ENCODE peak calls at places on chromosomes 6 and 20, in four cellular contexts. P is choroid plexus epithelial cell, T is Caki2, Q is heart right ventricle. R is an unnamed sample.

GRCh38 chr6:11931296-11932035 is 80.6 kb upstream of the HIVEP1 start:
- DNase-seq in P (no peak), T (no peak), Q (no peak), R (no peak)

GRCh38 chr6:19723533-19723932 is 113.6 kb upstream of the ID4 start:
- DNase-seq in P (peak; percentile 67), T (no peak), Q (no peak), R (no peak)

GRCh38 chr6:63440057-63440456 is 120.3 kb upstream of the LGSN start:
- DNase-seq in P (no peak), T (no peak), Q (no peak), R (no peak)

GRCh38 chr20:1538655-1539054 is 18.9 kb downstream of the SIRPD start:
- DNase-seq in P (no peak), T (no peak), Q (no peak), R (no peak)

GRCh38 chr6:38319259-38320255 is 320.2 kb downstream of the BTBD9 start:
- DNase-seq in P (peak; percentile 16), T (no peak), Q (no peak), R (no peak)

GRCh38 chr20:44017905-44018683 is 103.4 kb downstream of the TOX2 start:
- DNase-seq in P (peak; percentile 79), T (peak; percentile 88), Q (no peak), R (peak; percentile 77)

GRCh38 chr6:27777614-27778355 is 134.4 kb downstream of the OR2B2 start:
- DNase-seq in P (no peak), T (no peak), Q (no peak), R (no peak)

GRCh38 chr20:37228111-37228510 is 33.5 kb downstream of the GHRH start:
- DNase-seq in P (no peak), T (no peak), Q (no peak), R (no peak)

GRCh38 chr20:36465109-36466080 is 75.9 kb upstream of the MYL9 start:
- DNase-seq in P (peak; percentile 85), T (peak; percentile 56), Q (no peak), R (no peak)

GRCh38 chr6:33993091-33993490 is 152.8 kb downstream of the GRM4 start:
- DNase-seq in P (no peak), T (no peak), Q (no peak), R (no peak)

GRCh38 chr6:90536516-90536915 is 50.4 kb downstream of the MAP3K7 start:
- DNase-seq in P (no peak), T (no peak), Q (no peak), R (no peak)